ENCODE peak calls at places on chromosomes 4 and X, in four cellular contexts. One of them, this sample, is unnamed.

GRCh38 chr4:132297346-132297745 is 851.7 kb upstream of the PCDH10 start:
- DNase-seq in A172: no peak
- DNase-seq in HEK293T: no peak
- DNase-seq in stimulated activated CD8-positive, alpha-beta memory T cell treated with anti-CD3 and anti-CD28 coated beads, Interleukin-4, amount 100 ng/mL, for 4 hours: no peak
- DNase-seq in this sample: no peak

GRCh38 chr4:54228064-54228527 is 997 bp upstream of the PDGFRA start:
- DNase-seq in HEK293T: peak
- DNase-seq in stimulated activated CD8-positive, alpha-beta memory T cell treated with anti-CD3 and anti-CD28 coated beads, Interleukin-4, amount 100 ng/mL, for 4 hours: no peak
- DNase-seq in A172: peak
- DNase-seq in this sample: no peak

GRCh38 chr4:2047781-2048581 is 11.1 kb upstream of the NAT8L start:
- DNase-seq in stimulated activated CD8-positive, alpha-beta memory T cell treated with anti-CD3 and anti-CD28 coated beads, Interleukin-4, amount 100 ng/mL, for 4 hours: no peak
- DNase-seq in A172: no peak
- DNase-seq in HEK293T: no peak
- DNase-seq in this sample: no peak

GRCh38 chr4:122503214-122503613 is 46.7 kb upstream of the IL2 start:
- DNase-seq in stimulated activated CD8-positive, alpha-beta memory T cell treated with anti-CD3 and anti-CD28 coated beads, Interleukin-4, amount 100 ng/mL, for 4 hours: no peak
- DNase-seq in HEK293T: no peak
- DNase-seq in A172: peak
- DNase-seq in this sample: no peak

GRCh38 chr4:81446634-81447033 is 25.1 kb downstream of the RASGEF1B start:
- DNase-seq in A172: no peak
- DNase-seq in stimulated activated CD8-positive, alpha-beta memory T cell treated with anti-CD3 and anti-CD28 coated beads, Interleukin-4, amount 100 ng/mL, for 4 hours: no peak
- DNase-seq in HEK293T: no peak
- DNase-seq in this sample: no peak

GRCh38 chr4:125520258-125520990 is 205.7 kb downstream of the FAT4 start:
- DNase-seq in HEK293T: no peak
- DNase-seq in A172: peak
- DNase-seq in stimulated activated CD8-positive, alpha-beta memory T cell treated with anti-CD3 and anti-CD28 coated beads, Interleukin-4, amount 100 ng/mL, for 4 hours: no peak
- DNase-seq in this sample: no peak

GRCh38 chr4:19300213-19300612 is 951.5 kb upstream of the SLIT2 start:
- DNase-seq in HEK293T: no peak
- DNase-seq in stimulated activated CD8-positive, alpha-beta memory T cell treated with anti-CD3 and anti-CD28 coated beads, Interleukin-4, amount 100 ng/mL, for 4 hours: no peak
- DNase-seq in A172: peak
- DNase-seq in this sample: no peak

GRCh38 chr4:183721207-183722081 is 62.4 kb downstream of the TRAPPC11 start:
- DNase-seq in HEK293T: no peak
- DNase-seq in A172: no peak
- DNase-seq in stimulated activated CD8-positive, alpha-beta memory T cell treated with anti-CD3 and anti-CD28 coated beads, Interleukin-4, amount 100 ng/mL, for 4 hours: peak
- DNase-seq in this sample: no peak

GRCh38 chrX:56788229-56788628 is 59.2 kb downstream of the NBDY start:
- DNase-seq in stimulated activated CD8-positive, alpha-beta memory T cell treated with anti-CD3 and anti-CD28 coated beads, Interleukin-4, amount 100 ng/mL, for 4 hours: no peak
- DNase-seq in A172: no peak
- DNase-seq in HEK293T: no peak
- DNase-seq in this sample: no peak

GRCh38 chr4:128159967-128160366 is 98.9 kb downstream of the LARP1B start:
- DNase-seq in A172: no peak
- DNase-seq in stimulated activated CD8-positive, alpha-beta memory T cell treated with anti-CD3 and anti-CD28 coated beads, Interleukin-4, amount 100 ng/mL, for 4 hours: no peak
- DNase-seq in HEK293T: no peak
- DNase-seq in this sample: no peak

GRCh38 chr4:77465271-77465670 is 140.3 kb upstream of the CXCL13 start:
- DNase-seq in stimulated activated CD8-positive, alpha-beta memory T cell treated with anti-CD3 and anti-CD28 coated beads, Interleukin-4, amount 100 ng/mL, for 4 hours: no peak
- DNase-seq in A172: no peak
- DNase-seq in HEK293T: peak
- DNase-seq in this sample: no peak

GRCh38 chr4:145324161-145324560 is 143.8 kb upstream of the OTUD4 start:
- DNase-seq in A172: no peak
- DNase-seq in stimulated activated CD8-positive, alpha-beta memory T cell treated with anti-CD3 and anti-CD28 coated beads, Interleukin-4, amount 100 ng/mL, for 4 hours: no peak
- DNase-seq in HEK293T: no peak
- DNase-seq in this sample: no peak

GRCh38 chrX:139930923-139931645 is 1.8 kb downstream of the ATP11C start:
- DNase-seq in HEK293T: peak
- DNase-seq in stimulated activated CD8-positive, alpha-beta memory T cell treated with anti-CD3 and anti-CD28 coated beads, Interleukin-4, amount 100 ng/mL, for 4 hours: no peak
- DNase-seq in A172: no peak
- DNase-seq in this sample: no peak

GRCh38 chrX:128460835-128461234 is 408.6 kb upstream of the ACTRT1 start:
- DNase-seq in A172: no peak
- DNase-seq in HEK293T: peak
- DNase-seq in stimulated activated CD8-positive, alpha-beta memory T cell treated with anti-CD3 and anti-CD28 coated beads, Interleukin-4, amount 100 ng/mL, for 4 hours: no peak
- DNase-seq in this sample: no peak

GRCh38 chr4:101068115-101068514 is 279.2 kb downstream of the PPP3CA start:
- DNase-seq in stimulated activated CD8-positive, alpha-beta memory T cell treated with anti-CD3 and anti-CD28 coated beads, Interleukin-4, amount 100 ng/mL, for 4 hours: no peak
- DNase-seq in HEK293T: no peak
- DNase-seq in A172: no peak
- DNase-seq in this sample: no peak

GRCh38 chrX:8726031-8726652 is 5.8 kb downstream of the ANOS1 start:
- DNase-seq in A172: peak
- DNase-seq in stimulated activated CD8-positive, alpha-beta memory T cell treated with anti-CD3 and anti-CD28 coated beads, Interleukin-4, amount 100 ng/mL, for 4 hours: no peak
- DNase-seq in HEK293T: no peak
- DNase-seq in this sample: peak

GRCh38 chr4:183495182-183495581 is 9.7 kb upstream of the ING2 start:
- DNase-seq in HEK293T: no peak
- DNase-seq in stimulated activated CD8-positive, alpha-beta memory T cell treated with anti-CD3 and anti-CD28 coated beads, Interleukin-4, amount 100 ng/mL, for 4 hours: no peak
- DNase-seq in A172: no peak
- DNase-seq in this sample: no peak

GRCh38 chr4:74104145-74104544 is 5.2 kb upstream of the CXCL2 start:
- DNase-seq in A172: no peak
- DNase-seq in HEK293T: no peak
- DNase-seq in stimulated activated CD8-positive, alpha-beta memory T cell treated with anti-CD3 and anti-CD28 coated beads, Interleukin-4, amount 100 ng/mL, for 4 hours: no peak
- DNase-seq in this sample: no peak

GRCh38 chrX:121103381-121103780 is 56.0 kb downstream of the GLUD2 start:
- DNase-seq in stimulated activated CD8-positive, alpha-beta memory T cell treated with anti-CD3 and anti-CD28 coated beads, Interleukin-4, amount 100 ng/mL, for 4 hours: no peak
- DNase-seq in A172: no peak
- DNase-seq in HEK293T: no peak
- DNase-seq in this sample: no peak

GRCh38 chrX:72050011-72050410 is 81.7 kb downstream of the RTL5 start:
- DNase-seq in stimulated activated CD8-positive, alpha-beta memory T cell treated with anti-CD3 and anti-CD28 coated beads, Interleukin-4, amount 100 ng/mL, for 4 hours: no peak
- DNase-seq in A172: no peak
- DNase-seq in HEK293T: no peak
- DNase-seq in this sample: no peak

GRCh38 chr4:16967722-16968121 is 69.3 kb upstream of the LDB2 start:
- DNase-seq in HEK293T: no peak
- DNase-seq in stimulated activated CD8-positive, alpha-beta memory T cell treated with anti-CD3 and anti-CD28 coated beads, Interleukin-4, amount 100 ng/mL, for 4 hours: no peak
- DNase-seq in A172: no peak
- DNase-seq in this sample: no peak

GRCh38 chr4:17447056-17447455 is 64.8 kb downstream of the QDPR start:
- DNase-seq in stimulated activated CD8-positive, alpha-beta memory T cell treated with anti-CD3 and anti-CD28 coated beads, Interleukin-4, amount 100 ng/mL, for 4 hours: no peak
- DNase-seq in HEK293T: no peak
- DNase-seq in A172: no peak
- DNase-seq in this sample: no peak

This sample was measured in NCI-H2227 treated with DMSO at 0.1 percent for 48 hours.